ENCODE peak calls at places on chromosomes 2 and 18, in four cellular contexts. J, U, T and O are unnamed samples. For H3K9me3, the result is how much of the 10 kb centered on the place peaks cover.

GRCh38 chr18:8988262-8988871 is 114.1 kb upstream of the NDUFV2 start:
- DNase-seq in T (peak), U (peak), J (peak), O (peak)

GRCh38 chr2:98148968-98149697 is 62.2 kb downstream of the VWA3B start:
- DNase-seq in T (peak), J (no peak), U (peak), O (no peak)

GRCh38 chr2:99485411-99485810 is 4.4 kb downstream of the REV1 start:
- DNase-seq in J (no peak), T (no peak), U (no peak), O (no peak)

GRCh38 chr2:121087117-121087516 is 197.9 kb downstream of the TFCP2L1 start:
- DNase-seq in J (no peak), T (no peak), U (no peak), O (no peak)

GRCh38 chr2:111031546-111032484 is 88.9 kb upstream of the BCL2L11 start:
- DNase-seq in J (no peak), T (no peak), U (no peak), O (no peak)

GRCh38 chr2:178891265-178891958 is 84.2 kb upstream of the TTN start:
- DNase-seq in U (peak), T (peak), J (peak), O (no peak)

GRCh38 chr18:76977108-76977621 is 154.8 kb downstream of the ZNF236 start:
- DNase-seq in T (no peak), U (no peak), J (no peak), O (no peak)

GRCh38 chr18:12032786-12033642 is 51.7 kb downstream of the IMPA2 start:
- DNase-seq in J (no peak), T (no peak), U (no peak), O (no peak)

GRCh38 chr18:23484783-23485182 is 18.5 kb upstream of the RMC1 start:
- DNase-seq in J (no peak), T (no peak), U (no peak), O (no peak)

GRCh38 chr2:222572264-222572721 is 83.6 kb downstream of the FARSB start:
- DNase-seq in J (no peak), T (no peak), U (no peak), O (no peak)

GRCh38 chr2:179348921-179349320 is 84.3 kb upstream of the SESTD1 start:
- DNase-seq in J (no peak), T (no peak), U (no peak), O (no peak)

GRCh38 chr2:101883860-101884259 is 107.9 kb upstream of the IL1R2 start:
- DNase-seq in T (peak), U (peak), J (peak), O (no peak)

GRCh38 chr2:28427741-28428412 is 35.2 kb downstream of the FOSL2 start:
- DNase-seq in T (no peak), U (no peak), J (no peak), O (no peak)

GRCh38 chr2:208006833-208007232 is 18.5 kb downstream of the PLEKHM3 start:
- DNase-seq in J (no peak), T (no peak), U (no peak), O (no peak)

GRCh38 chr2:1884933-1885580 is 140.7 kb upstream of the PXDN start:
- DNase-seq in T (no peak), U (no peak), J (no peak), O (no peak)

GRCh38 chr18:21689736-21690135 is 14.8 kb downstream of the ABHD3 start:
- DNase-seq in U (no peak), J (no peak), T (no peak), O (no peak)

DNA sequence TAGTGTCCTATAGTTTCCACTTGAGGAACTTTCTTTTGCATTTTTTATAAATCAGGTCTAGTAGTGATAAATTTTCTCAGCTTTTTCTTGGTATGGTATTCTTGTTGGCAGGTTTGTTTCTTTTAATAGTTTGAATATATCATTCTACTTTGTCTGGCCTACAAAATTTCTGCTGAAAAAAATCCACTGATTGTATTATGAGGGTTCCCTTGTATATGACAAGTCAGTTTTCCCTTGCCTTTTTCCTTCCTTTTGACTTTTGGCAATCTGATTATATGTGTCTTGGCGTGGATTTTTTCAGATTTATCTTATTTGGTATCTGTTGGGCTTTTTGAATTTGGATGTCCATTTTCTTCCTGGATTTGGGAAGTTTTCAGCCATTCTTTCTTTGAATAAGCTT is 41.9 kb downstream of the MOCOS start:
- DNase-seq in U (no peak), J (no peak), T (no peak), O (no peak)
- H3K9me3 ChIP-seq in U (under half), J (under half), T (under half), O (under half)

DNA sequence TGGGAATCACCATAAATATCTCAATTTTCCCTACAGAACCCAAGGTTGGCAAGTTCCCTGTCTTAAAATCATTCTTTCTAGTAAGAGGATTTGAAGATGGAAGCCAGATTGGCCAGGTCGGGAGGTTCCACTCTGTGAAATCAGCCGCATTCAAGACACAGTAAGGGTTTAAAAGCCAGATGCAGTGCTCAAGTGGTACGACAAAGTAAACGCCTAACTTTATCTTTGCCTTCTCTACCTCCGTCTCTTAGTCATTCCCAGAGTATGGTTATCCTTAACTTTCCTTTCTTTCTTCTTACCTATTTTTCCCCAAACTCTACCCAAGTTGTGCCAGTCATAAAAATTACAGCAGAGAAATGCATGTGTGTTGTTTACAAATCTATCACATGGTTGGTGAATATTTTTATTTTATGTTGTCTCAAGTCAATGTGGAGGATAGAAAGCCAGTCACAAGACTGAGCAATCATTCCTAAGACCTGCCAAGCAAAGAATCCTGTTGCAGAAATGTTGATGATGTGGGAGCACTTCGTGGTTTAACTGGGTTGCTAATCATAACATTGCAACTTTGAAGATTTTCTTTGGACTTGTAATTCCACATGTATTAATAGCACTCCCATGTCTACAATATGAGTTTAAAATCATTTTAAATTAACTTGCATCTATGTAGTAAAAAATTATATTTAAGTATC is 62.6 kb downstream of the SLC40A1 start:
- DNase-seq in J (no peak), T (no peak), U (no peak), O (no peak)
- TF ChIP-seq TCF7L2 in J (no peak), T (no peak), U (no peak), O (no peak)

GRCh38 chr2:31696068-31696467 is 115.3 kb upstream of the SRD5A2 start:
- DNase-seq in J (no peak), U (no peak), T (no peak), O (no peak)
- H3K9me3 ChIP-seq in J (under half), U (under half), T (under half), O (under half)

DNA sequence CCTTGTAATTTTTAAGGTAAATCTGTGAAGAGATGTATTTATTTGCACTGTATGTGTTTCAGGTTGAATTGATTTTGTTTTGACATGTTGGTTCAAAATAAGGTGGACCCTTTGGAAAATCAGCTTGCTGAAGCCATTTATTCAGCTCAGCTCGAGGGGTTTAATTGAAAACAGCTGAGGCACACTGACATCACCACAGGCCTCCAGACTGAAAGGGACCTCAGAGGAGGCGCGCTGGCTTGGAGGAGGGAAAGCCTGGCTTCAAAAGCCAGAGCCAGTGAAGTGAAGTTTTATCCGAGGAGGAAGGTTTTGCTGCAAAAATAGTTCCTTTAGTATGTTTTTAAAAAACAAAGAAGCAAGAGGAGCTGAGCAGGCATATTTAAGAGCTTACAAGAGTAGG is 26.9 kb upstream of the DNMT3A start:
- DNase-seq in U (no peak), J (no peak), T (no peak), O (no peak)
- TF ChIP-seq TCF7L2 in U (no peak), J (no peak), T (no peak), O (no peak)

GRCh38 chr2:172545408-172546075 is 10.3 kb upstream of the PDK1 start:
- DNase-seq in J (no peak), T (no peak), U (no peak), O (no peak)
- H3K9me3 ChIP-seq in J (under half), T (under half), U (under half), O (under half)

DNA sequence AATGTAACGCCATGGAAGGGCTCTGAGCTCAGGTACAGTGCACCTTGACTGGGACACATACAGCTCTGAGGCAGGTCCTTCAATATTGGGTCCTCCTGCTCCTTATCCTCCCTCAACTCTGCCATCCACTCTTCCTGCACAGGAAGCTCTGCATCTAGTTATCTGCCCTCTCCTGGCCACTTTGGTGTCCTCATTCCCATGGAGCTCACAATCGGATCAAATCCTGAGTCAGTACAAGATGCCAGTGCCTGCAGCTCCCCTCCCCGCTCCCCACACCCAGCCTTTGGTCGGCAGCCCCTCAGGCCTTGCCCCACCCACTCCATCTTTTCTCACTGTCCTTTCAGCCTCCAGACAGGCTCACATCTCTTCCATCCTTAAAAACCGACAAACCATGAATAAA is 58.0 kb downstream of the LRRFIP1 start:
- DNase-seq in J (peak), U (peak), T (no peak), O (no peak)
- TF ChIP-seq TCF7L2 in J (no peak), U (no peak), T (no peak), O (no peak)

DNA sequence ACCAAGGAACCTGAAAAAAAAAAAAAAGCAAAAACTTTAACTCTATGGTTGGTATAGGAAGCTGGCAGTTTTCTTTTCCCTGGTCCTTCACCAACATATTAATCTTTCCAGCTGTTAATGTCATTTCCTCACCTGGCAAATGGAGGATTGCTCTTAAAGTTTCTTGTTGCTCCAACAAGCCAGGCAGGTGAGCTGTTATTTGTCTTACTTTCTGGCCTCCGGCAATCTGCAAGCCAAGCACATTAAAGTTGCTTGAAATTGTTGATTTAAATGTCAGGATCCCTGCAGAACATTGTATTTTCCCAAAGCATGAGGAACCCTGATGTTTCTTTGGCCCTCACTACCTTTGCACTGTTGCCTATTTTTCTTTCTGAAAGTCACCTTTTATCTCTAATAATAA is 664.9 kb downstream of the METTL4 start:
- DNase-seq in U (no peak), T (no peak), J (no peak), O (no peak)
- H3K9me3 ChIP-seq in U (under half), T (under half), J (under half), O (under half)

GRCh38 chr18:61924550-61924949 is 31.7 kb upstream of the RNF152 start:
- DNase-seq in J (no peak), T (no peak), U (no peak), O (no peak)
- TF ChIP-seq TCF7L2 in J (no peak), T (no peak), U (no peak), O (no peak)